ENCODE peak calls at places on chromosomes 11 and 22, in nine cellular contexts. S is lung, H is thoracic aorta, B is transverse colon, C is cardiac muscle cell, X is fibroblast of pulmonary artery, E is choroid plexus epithelial cell, N is H7, D is A549. Z is an unnamed sample.

GRCh38 chr22:36383110-36383581 is 4.6 kb downstream of the MYH9 start:
- DNase-seq in X (peak), E (peak), B (peak), H (no peak), N (no peak), S (no peak), D (no peak), C (peak), Z (no peak)

GRCh38 chr11:68128682-68129327 is 7.6 kb upstream of the CHKA start:
- DNase-seq in C (peak), E (peak), S (peak), N (peak), H (no peak), B (peak), X (peak), D (no peak), Z (no peak)

GRCh38 chr11:96105197-96105895 is 181.4 kb upstream of the MTMR2 start:
- DNase-seq in S (no peak), D (no peak), X (peak), B (no peak), E (peak), N (no peak), H (no peak), C (peak), Z (no peak)

GRCh38 chr11:32962016-32962415 is 53.7 kb upstream of the DEPDC7 start:
- DNase-seq in N (no peak), B (no peak), X (peak), C (peak), H (no peak), S (no peak), D (no peak), E (peak), Z (no peak)

GRCh38 chr11:2929880-2930704 is 872 bp upstream of the PHLDA2 start:
- DNase-seq in C (peak), H (no peak), X (no peak), E (peak), D (peak), S (no peak), B (peak), N (peak), Z (peak)

GRCh38 chr11:124879229-124879998 is 14.2 kb downstream of the ROBO3 start:
- DNase-seq in H (no peak), C (no peak), S (no peak), D (no peak), E (no peak), X (no peak), B (no peak), N (peak), Z (no peak)

GRCh38 chr11:67436459-67437081 is 912 bp downstream of the PTPRCAP start:
- DNase-seq in S (no peak), N (peak), C (peak), D (no peak), B (peak), E (no peak), X (no peak), H (no peak), Z (peak)

GRCh38 chr11:15472405-15472799 is 357.7 kb downstream of the INSC start:
- DNase-seq in E (no peak), N (peak), H (no peak), S (no peak), B (no peak), X (no peak), C (no peak), D (no peak), Z (no peak)

GRCh38 chr11:32792948-32793475 is 1.4 kb downstream of the CCDC73 start:
- DNase-seq in C (peak), D (peak), N (peak), E (peak), S (peak), X (peak), H (no peak), B (peak), Z (peak)

GRCh38 chr22:46590334-46590733 is 29.9 kb upstream of the GRAMD4 start:
- DNase-seq in C (no peak), N (no peak), H (no peak), D (no peak), E (no peak), B (no peak), S (no peak), X (no peak), Z (no peak)

GRCh38 chr11:86738615-86739014 is 61.7 kb upstream of the PRSS23 start:
- DNase-seq in X (no peak), C (no peak), B (no peak), E (no peak), H (no peak), D (no peak), N (no peak), S (no peak), Z (no peak)

GRCh38 chr22:27801616-27802388 is at the start of gene MN1:
- DNase-seq in N (peak), H (no peak), X (peak), C (peak), B (peak), S (no peak), E (peak), D (peak), Z (no peak)

GRCh38 chr11:17171342-17171741 is 36.4 kb downstream of the PIK3C2A start:
- DNase-seq in H (no peak), D (no peak), B (no peak), X (peak), S (no peak), N (no peak), C (peak), E (peak), Z (no peak)

GRCh38 chr11:122159173-122159701 is 43.2 kb upstream of the BLID start:
- DNase-seq in S (no peak), X (peak), B (no peak), D (peak), C (peak), H (no peak), N (no peak), E (peak), Z (no peak)
- H3K4me3 ChIP-seq in S (no peak), X (peak), B (no peak), D (peak), C (no peak), H (peak), N (no peak), E (no peak), Z (no peak)

DNA sequence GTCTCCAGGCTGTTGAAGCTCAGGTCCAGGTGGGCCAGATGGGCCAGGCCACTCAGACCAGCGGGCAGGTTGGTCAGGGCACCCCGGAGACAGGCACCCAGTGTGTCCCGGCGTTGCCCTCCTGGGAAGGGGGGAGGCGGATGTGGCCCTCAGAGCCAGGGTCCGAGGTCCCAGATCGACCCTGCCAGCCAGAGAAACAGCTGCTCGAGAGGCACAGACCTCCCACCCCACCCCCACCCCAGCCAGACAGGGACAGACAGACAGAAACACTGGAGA is 1.6 kb downstream of the PIDD1 start:
- DNase-seq in E (no peak), B (no peak), S (no peak), X (no peak), D (no peak), C (no peak), H (no peak), N (no peak), Z (no peak)
- H3K4me3 ChIP-seq in E (no peak), B (no peak), S (no peak), X (no peak), D (no peak), C (no peak), H (no peak), N (no peak), Z (no peak)

GRCh38 chr11:79439893-79440450 is 858 bp downstream of the TENM4 start:
- DNase-seq in D (no peak), C (no peak), S (no peak), E (peak), B (no peak), X (no peak), N (peak), H (no peak), Z (no peak)

GRCh38 chr11:79438631-79439429 is 2.0 kb downstream of the TENM4 start:
- DNase-seq in E (peak), C (peak), X (no peak), H (no peak), D (no peak), S (no peak), B (peak), N (peak), Z (peak)

GRCh38 chr11:79440451-79441158 is at the start of gene TENM4:
- DNase-seq in N (peak), B (peak), S (no peak), X (peak), D (peak), H (peak), E (peak), C (peak), Z (peak)

GRCh38 chr11:79439430-79439892 is 1.4 kb downstream of the TENM4 start:
- DNase-seq in C (peak), B (no peak), X (no peak), H (no peak), N (peak), E (peak), D (no peak), S (no peak), Z (peak)

GRCh38 chr11:79441159-79441875 is 487 bp upstream of the TENM4 start:
- DNase-seq in B (no peak), D (no peak), E (no peak), S (no peak), N (peak), X (no peak), H (no peak), C (no peak), Z (peak)
- H3K4me3 ChIP-seq in B (peak), D (peak), E (peak), S (no peak), N (peak), X (peak), H (peak), C (peak), Z (peak)

DNA sequence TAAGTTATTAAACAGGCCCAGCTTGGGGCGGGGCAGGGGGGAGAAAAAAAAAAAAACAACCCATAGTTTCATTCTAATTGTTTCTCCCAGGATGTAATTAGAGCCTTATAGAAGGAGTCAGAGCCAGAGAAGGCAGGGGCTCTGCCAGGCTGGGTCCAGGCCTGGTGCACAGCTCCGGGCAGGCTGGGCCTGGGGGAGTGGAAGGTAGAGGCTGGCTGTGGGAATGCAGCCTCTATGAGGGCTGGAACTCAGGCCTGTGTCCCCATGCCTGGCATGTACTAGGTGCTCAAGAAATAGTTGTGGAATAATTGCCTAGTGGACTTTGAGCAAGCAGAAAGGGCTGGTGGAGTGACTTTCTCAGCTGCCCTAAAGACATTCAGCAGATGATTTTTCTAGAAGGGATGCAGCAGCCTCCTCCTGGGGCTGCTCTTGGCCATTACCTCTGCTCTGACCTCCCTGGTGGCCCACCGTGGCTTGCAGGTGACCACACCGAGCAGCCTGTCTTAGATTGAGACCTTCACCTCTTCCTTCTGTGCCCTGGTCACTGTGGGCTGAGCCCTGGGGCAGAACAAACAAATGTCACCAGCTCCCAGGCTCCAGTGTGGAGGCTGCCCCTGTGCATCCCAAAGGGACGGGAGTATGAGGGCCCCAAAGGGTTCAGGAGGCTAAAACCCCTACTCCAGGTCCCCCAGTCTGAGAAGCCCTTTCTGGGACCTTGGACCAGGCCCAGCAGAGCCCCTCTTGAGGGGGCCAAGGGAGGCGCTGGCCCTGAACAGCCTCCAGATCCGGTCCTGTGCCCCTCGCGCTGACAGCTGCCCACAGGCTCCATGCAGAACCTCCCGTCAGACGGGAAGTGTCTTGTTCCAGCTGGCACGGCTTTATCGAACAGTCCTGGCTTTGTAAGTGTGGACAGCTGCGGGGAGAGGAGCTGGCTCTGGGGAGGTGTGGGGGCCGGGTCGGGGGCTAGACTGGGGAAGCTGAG is 18.8 kb downstream of the MYEOV start:
- DNase-seq in H (no peak), D (no peak), X (peak), C (peak), E (no peak), N (no peak), S (no peak), B (no peak), Z (no peak)
- H3K4me3 ChIP-seq in H (no peak), D (no peak), X (no peak), C (no peak), E (no peak), N (no peak), S (no peak), B (no peak), Z (no peak)

DNA sequence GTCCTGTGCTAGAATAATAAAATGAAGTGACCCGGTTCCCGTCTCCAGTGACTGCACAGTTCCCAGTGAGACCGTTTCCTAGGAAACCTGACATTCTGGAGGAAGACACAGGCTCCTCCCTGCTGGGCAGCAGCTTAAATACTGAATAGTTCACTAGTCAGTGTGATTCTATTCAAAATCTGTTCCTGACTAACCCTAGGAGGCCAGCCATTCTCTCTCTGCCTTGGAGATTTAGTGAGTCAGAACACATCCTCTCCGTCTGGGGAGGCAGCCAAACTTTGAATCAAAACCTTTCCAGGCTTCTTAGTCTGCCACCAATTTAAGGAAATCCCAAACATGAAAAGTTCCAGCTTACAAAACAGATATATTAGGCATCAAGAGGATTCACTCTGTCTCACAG is 11.2 kb downstream of the TRIM66 start:
- DNase-seq in N (peak), H (peak), C (peak), X (peak), S (no peak), B (peak), E (peak), D (peak), Z (no peak)
- H3K4me3 ChIP-seq in N (no peak), H (no peak), C (no peak), X (no peak), S (no peak), B (no peak), E (peak), D (no peak), Z (no peak)

DNA sequence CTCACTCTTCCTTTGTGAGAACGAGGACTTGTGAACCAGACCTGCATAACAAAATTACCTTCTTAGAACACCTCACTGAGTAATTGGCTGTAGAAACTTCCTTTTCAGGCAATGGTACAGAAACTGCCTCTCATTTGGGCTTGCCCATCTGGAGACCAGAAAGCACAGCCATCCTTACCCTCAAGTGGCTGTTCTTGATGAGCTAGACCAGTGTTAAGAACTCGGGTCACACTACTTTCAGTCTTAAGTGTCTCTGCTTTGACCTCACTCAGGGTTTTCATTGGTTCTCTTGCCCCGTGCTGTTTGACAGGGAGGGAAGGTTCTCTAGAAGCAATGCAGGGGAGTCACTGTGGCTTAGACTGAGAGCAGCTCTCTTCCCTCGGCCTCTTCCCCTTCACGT is 29.3 kb downstream of the NAT10 start:
- DNase-seq in E (no peak), D (no peak), B (no peak), C (no peak), S (no peak), N (no peak), X (no peak), H (no peak), Z (no peak)
- H3K4me3 ChIP-seq in E (no peak), D (no peak), B (no peak), C (no peak), S (no peak), N (no peak), X (no peak), H (no peak), Z (no peak)

DNA sequence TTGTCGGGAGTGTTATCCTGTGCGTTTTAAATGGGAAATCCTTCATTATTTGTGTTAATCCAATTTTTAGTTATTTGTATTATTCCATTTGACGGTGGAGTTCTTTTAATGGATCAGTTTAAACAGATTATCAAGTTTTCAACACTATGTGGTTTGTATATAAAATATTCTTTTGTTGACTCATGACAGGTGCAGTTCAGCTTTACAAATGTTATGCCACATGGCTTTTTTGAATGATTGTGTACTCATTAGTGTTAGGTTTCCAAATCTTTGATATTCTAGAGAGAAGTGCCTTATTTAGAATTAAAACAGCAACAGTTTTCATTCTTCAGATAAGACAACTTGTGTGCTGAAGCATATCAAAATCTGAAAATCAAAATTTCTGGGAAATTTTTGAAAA is 2.4 kb downstream of the JAM3 start:
- DNase-seq in B (no peak), H (no peak), E (no peak), S (no peak), N (no peak), D (no peak), X (no peak), C (no peak), Z (no peak)
- H3K4me3 ChIP-seq in B (no peak), H (no peak), E (no peak), S (no peak), N (no peak), D (no peak), X (no peak), C (no peak), Z (no peak)

DNA sequence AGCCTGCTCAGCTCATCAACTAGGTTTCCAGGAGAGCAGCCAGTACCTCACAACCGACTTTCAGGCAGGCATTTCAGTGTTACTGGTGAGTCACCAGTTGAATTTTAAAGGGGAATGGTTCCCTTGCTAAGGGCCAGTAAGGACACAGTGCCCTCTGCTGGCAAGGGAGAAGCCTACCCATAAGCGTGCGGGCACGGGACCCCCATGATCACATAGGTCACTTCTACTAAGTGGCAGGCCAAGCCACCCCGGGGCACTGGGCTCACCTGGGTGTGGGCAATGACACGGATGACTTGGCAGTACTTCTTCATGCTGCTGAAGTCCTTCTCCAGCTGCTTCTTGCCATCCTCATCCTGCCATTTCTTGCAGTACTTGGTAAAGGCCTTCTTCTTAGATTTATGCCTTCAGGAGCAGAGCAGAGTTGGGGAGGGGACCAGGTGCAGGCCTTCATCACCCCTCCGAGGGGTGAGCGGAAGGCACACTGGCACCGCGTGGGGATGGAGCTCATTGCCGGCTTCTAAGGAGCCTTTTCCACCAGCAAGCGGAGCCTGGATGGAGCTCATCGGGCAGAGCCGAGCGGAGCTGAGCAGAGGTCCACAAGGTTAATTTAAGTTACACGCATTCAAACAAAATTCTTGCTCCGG is 2.9 kb downstream of the RPL3 start:
- DNase-seq in B (peak), H (no peak), C (peak), D (peak), X (peak), N (peak), S (peak), E (peak), Z (peak)
- H3K4me3 ChIP-seq in B (no peak), H (peak), C (peak), D (peak), X (peak), N (no peak), S (no peak), E (peak), Z (peak)

Z was measured in Karpas-422.